ENCODE peak calls at places on chromosome 11, in four cellular contexts. I is AG09309, E is heart left ventricle, L is transverse colon. Y is an unnamed sample.

GRCh38 chr11:20054584-20054983 is 105.7 kb downstream of the DBX1 start:
- DNase-seq in I (no peak), E (no peak), L (no peak), Y (no peak)

GRCh38 chr11:38446336-38446735 is 1848.3 kb upstream of the RAG2 start:
- DNase-seq in I (no peak), E (no peak), L (no peak), Y (no peak)

GRCh38 chr11:64207247-64208085 is 945 bp downstream of the FERMT3 start:
- DNase-seq in I (no peak), E (peak; percentile 80), L (peak; percentile 74), Y (peak; percentile 81)

GRCh38 chr11:612201-612960 is 3.4 kb downstream of the IRF7 start:
- DNase-seq in I (no peak), E (no peak), L (peak; percentile 83), Y (peak; percentile 78)

GRCh38 chr11:26974068-26974790 is 19.7 kb upstream of the FIBIN start:
- DNase-seq in I (peak; percentile 46), E (no peak), L (no peak), Y (no peak)

GRCh38 chr11:17439316-17439782 is 37.3 kb downstream of the ABCC8 start:
- DNase-seq in I (no peak), E (no peak), L (no peak), Y (no peak)

GRCh38 chr11:45771942-45772522 is 32.9 kb upstream of the SLC35C1 start:
- DNase-seq in I (no peak), E (peak; percentile 88), L (peak; percentile 87), Y (peak; percentile 93)

GRCh38 chr11:58609723-58610122 is 12.7 kb upstream of the CNTF start:
- DNase-seq in I (no peak), E (no peak), L (no peak), Y (no peak)

GRCh38 chr11:124961972-124962609 is 8.1 kb downstream of the CCDC15 start:
- DNase-seq in I (peak; percentile 55), E (no peak), L (no peak), Y (no peak)

GRCh38 chr11:85745626-85746025 is 59.6 kb upstream of the CCDC89 start:
- DNase-seq in I (no peak), E (no peak), L (no peak), Y (no peak)

GRCh38 chr11:91997178-91997577 is 227.4 kb upstream of the FAT3 start:
- DNase-seq in I (no peak), E (no peak), L (no peak), Y (no peak)

GRCh38 chr11:35419713-35420333 is 465 bp upstream of the SLC1A2 start:
- DNase-seq in I (no peak), E (peak; percentile 29), L (no peak), Y (peak; percentile 18)
- H3K4me3 ChIP-seq in I (peak overlapping the region; percentile 54), E (peak overlapping the region; percentile 40), L (peak overlapping the region; percentile 55), Y (peak overlapping the region; percentile 63)

GRCh38 chr11:16120008-16120407 is 236.3 kb downstream of the SOX6 start:
- DNase-seq in I (no peak), E (no peak), L (no peak), Y (no peak)
- TF ChIP-seq CTCF in I (no peak), E (no peak), L (no peak), Y (no peak)

GRCh38 chr11:65456418-65456817 is 33.8 kb downstream of the NEAT1 start:
- DNase-seq in I (no peak), E (no peak), L (no peak), Y (no peak)
- H3K4me3 ChIP-seq in I (no peak overlapping the region), E (no peak overlapping the region), L (no peak overlapping the region), Y (peak overlapping the region; percentile 68)

DNA sequence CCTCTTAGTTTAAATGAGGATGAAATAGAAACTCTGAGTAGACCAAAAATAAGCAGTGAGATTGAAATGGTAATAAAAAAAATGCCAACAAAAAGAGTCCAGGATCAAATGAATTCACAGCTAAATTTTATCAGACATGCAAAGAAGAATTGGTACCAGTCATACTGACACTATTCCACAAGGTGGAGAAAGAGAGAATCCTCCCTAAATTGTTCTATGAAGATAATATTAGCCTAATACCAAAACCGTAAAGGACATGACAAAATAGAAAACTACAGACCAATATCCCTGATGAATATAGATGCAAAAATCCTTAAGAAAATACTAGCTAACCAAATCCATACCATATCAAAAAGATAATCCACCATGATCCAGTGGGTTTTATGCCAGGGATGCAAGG is 169.8 kb upstream of the CHORDC1 start:
- DNase-seq in I (no peak), E (no peak), L (no peak), Y (no peak)
- TF ChIP-seq CTCF in I (no peak), E (no peak), L (no peak), Y (no peak)

GRCh38 chr11:66413167-66413566 is 7.7 kb upstream of the NPAS4 start:
- DNase-seq in I (no peak), E (no peak), L (no peak), Y (no peak)

GRCh38 chr11:66411323-66411722 is 9.5 kb upstream of the NPAS4 start:
- DNase-seq in I (no peak), E (no peak), L (no peak), Y (no peak)

GRCh38 chr11:66414120-66414934 is 6.5 kb upstream of the NPAS4 start:
- DNase-seq in I (no peak), E (no peak), L (no peak), Y (no peak)

GRCh38 chr11:66410191-66410590 is 10.6 kb upstream of the NPAS4 start:
- DNase-seq in I (no peak), E (no peak), L (no peak), Y (no peak)

GRCh38 chr11:66412110-66412509 is 8.7 kb upstream of the NPAS4 start:
- DNase-seq in I (no peak), E (no peak), L (no peak), Y (no peak)
- H3K4me3 ChIP-seq in I (no peak overlapping the region), E (no peak overlapping the region), L (no peak overlapping the region), Y (no peak overlapping the region)

DNA sequence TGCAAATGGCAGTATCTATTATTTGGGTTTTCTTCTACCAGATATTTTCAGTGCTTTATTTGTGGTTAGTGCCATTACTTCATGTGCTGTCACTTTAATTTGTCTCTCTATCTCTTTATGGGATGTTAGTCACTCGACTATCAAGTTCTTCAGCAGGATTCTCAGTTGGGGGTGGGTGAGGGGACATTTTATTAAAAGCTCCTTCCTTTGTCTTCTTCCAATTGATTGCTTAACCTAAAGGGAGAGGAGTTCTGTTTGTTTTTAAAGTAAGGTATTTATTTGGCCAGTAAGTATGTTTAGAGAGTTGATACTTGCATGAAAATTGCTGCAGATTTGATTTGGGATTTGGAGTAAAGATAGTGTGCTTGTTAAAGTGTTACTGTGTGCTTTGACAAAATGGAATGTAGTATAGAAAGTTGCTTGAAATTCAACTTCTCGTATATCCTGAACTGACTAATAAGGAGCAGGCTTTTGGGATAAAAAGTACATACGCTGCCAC is 10.2 kb downstream of the YAP1 start:
- DNase-seq in I (no peak), E (no peak), L (no peak), Y (no peak)
- TF ChIP-seq CTCF in I (no peak), E (no peak), L (no peak), Y (no peak)

GRCh38 chr11:76767659-76768058 is 15.5 kb upstream of the TSKU start:
- DNase-seq in I (no peak), E (no peak), L (no peak), Y (no peak)
- H3K4me3 ChIP-seq in I (no peak overlapping the region), E (no peak overlapping the region), L (no peak overlapping the region), Y (no peak overlapping the region)

GRCh38 chr11:72856551-72857342 is 42.5 kb downstream of the ATG16L2 start:
- DNase-seq in I (no peak), E (no peak), L (no peak), Y (no peak)
- TF ChIP-seq CTCF in I (no peak), E (peak; percentile 21), L (no peak), Y (no peak)

GRCh38 chr11:32435947-32436750 is 810 bp upstream of the WT1 start:
- DNase-seq in I (no peak), E (peak; percentile 61), L (no peak), Y (no peak)
- H3K4me3 ChIP-seq in I (no peak overlapping the region), E (peak overlapping the region; percentile 53), L (peak overlapping the region; percentile 9), Y (peak overlapping the region; percentile 39)

DNA sequence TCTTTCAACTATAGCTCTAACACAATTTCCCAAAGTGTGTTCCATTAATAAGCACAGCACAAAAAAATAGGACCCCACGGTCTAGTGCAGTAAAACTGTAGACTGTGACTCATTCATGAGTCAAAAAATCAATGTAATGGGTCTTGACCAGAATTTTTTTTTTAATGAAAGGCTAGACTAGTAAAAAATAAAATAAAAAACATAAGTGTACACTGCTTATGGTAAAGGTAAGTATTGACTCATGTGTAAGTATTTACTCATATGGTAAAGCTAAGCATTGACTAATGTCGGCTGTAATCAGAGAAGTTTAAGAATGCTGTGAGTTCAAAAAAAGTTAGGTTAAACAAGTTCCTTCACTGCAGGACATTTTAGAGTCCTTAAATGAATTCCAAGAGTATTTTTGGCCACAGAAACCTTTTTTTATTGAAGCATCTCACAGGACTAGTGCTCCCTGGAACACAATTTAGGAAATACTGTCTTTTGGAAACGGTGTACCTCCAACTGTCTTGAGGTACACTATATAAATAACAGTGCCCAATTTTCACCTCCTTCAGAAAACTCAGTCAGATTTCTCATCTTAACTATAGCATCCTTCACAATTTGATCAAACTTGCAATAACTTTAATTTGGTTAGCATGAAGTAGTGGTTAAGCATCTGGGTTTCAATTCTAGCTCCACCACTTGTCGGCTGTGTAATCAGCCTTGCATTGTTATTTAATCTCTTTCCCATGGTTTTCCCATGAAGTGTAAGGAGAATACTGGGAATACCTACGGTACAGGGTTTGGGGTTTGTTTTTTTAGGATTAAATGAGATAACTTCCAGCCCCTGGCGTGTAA is 2.1 kb downstream of the CCDC73 start:
- DNase-seq in I (no peak), E (no peak), L (no peak), Y (no peak)
- TF ChIP-seq CTCF in I (no peak), E (no peak), L (no peak), Y (no peak)

Y was measured in psoas muscle.